ENCODE peak calls at places on chromosomes 16 and 17, in nine cellular contexts. H, G, V, F, O, T, I, J and W are unnamed samples.

GRCh38 chr16:81035975-81036750 is 521 bp downstream of the ATMIN start:
- DNase-seq in H (peak), G (peak), V (peak), F (no peak), O (no peak), T (peak), I (no peak), J (peak), W (no peak)

GRCh38 chr16:82653550-82654511 is 27.1 kb downstream of the CDH13 start:
- DNase-seq in H (peak), G (peak), V (no peak), F (peak), O (no peak), T (peak), I (peak), J (no peak), W (peak)

GRCh38 chr16:82031116-82032084 is 3.7 kb upstream of the HSD17B2 start:
- DNase-seq in H (peak), G (peak), V (peak), F (no peak), O (no peak), T (peak), I (peak), J (peak), W (peak)

GRCh38 chr17:79600071-79600470 is 10.8 kb downstream of the RBFOX3 start:
- DNase-seq in H (no peak), G (no peak), V (no peak), F (no peak), O (no peak), T (no peak), I (no peak), J (no peak), W (no peak)

GRCh38 chr17:58318627-58319180 is 9.9 kb downstream of the TSPOAP1 start:
- DNase-seq in H (no peak), G (no peak), V (no peak), F (peak), O (no peak), T (no peak), I (no peak), J (no peak), W (no peak)

GRCh38 chr16:85991856-85992255 is 92.9 kb downstream of the IRF8 start:
- DNase-seq in H (no peak), G (no peak), V (no peak), F (no peak), O (no peak), T (no peak), I (no peak), J (no peak), W (no peak)

GRCh38 chr16:79042141-79042540 is 558.4 kb downstream of the MAF start:
- DNase-seq in H (no peak), G (no peak), V (no peak), F (no peak), O (no peak), T (no peak), I (no peak), J (no peak), W (no peak)

GRCh38 chr17:39735882-39736281 is 1.9 kb upstream of the GRB7 start:
- DNase-seq in H (no peak), G (no peak), V (no peak), F (no peak), O (no peak), T (peak), I (no peak), J (no peak), W (no peak)

GRCh38 chr17:7261377-7262191 is 694 bp downstream of the CLDN7 start:
- DNase-seq in H (no peak), G (no peak), V (no peak), F (no peak), O (no peak), T (no peak), I (no peak), J (peak), W (no peak)

GRCh38 chr16:3654249-3654991 is at the start of gene DNASE1:
- DNase-seq in H (peak), G (peak), V (peak), F (peak), O (no peak), T (peak), I (peak), J (peak), W (no peak)

GRCh38 chr16:1119129-1119528 is 23.1 kb upstream of the C1QTNF8 start:
- DNase-seq in H (no peak), G (no peak), V (no peak), F (no peak), O (no peak), T (no peak), I (no peak), J (no peak), W (no peak)

GRCh38 chr16:68355447-68356248 is 44.8 kb downstream of the PRMT7 start:
- DNase-seq in H (no peak), G (no peak), V (no peak), F (no peak), O (no peak), T (no peak), I (no peak), J (peak), W (no peak)

GRCh38 chr17:57557793-57558681 is 187.1 kb downstream of the CCDC182 start:
- DNase-seq in H (peak), G (peak), V (no peak), F (no peak), O (no peak), T (peak), I (peak), J (no peak), W (no peak)

GRCh38 chr16:81900014-81900413 is 111.3 kb downstream of the SDR42E1 start:
- DNase-seq in H (no peak), G (no peak), V (no peak), F (no peak), O (no peak), T (no peak), I (no peak), J (no peak), W (no peak)

GRCh38 chr17:45813051-45813731 is 29.1 kb downstream of the CRHR1 start:
- DNase-seq in H (peak), G (no peak), V (no peak), F (no peak), O (no peak), T (no peak), I (no peak), J (peak), W (no peak)

GRCh38 chr17:78276499-78276898 is 45.1 kb downstream of the TMEM235 start:
- DNase-seq in H (no peak), G (no peak), V (no peak), F (no peak), O (no peak), T (no peak), I (no peak), J (no peak), W (no peak)

GRCh38 chr16:75385507-75386152 is 47.7 kb downstream of the CFDP1 start:
- DNase-seq in H (peak), G (peak), V (peak), F (no peak), O (no peak), T (peak), I (peak), J (peak), W (peak)

GRCh38 chr16:4517812-4518211 is 20.8 kb downstream of the CDIP1 start:
- DNase-seq in H (peak), G (no peak), V (no peak), F (no peak), O (no peak), T (peak), I (no peak), J (peak), W (no peak)

GRCh38 chr17:29572691-29573557 is 4.4 kb downstream of the TP53I13 start:
- DNase-seq in H (peak), G (no peak), V (peak), F (peak), O (no peak), T (no peak), I (no peak), J (peak), W (no peak)

GRCh38 chr16:24652209-24652712 is 77.2 kb upstream of the TNRC6A start:
- DNase-seq in H (no peak), G (no peak), V (no peak), F (no peak), O (no peak), T (no peak), I (no peak), J (peak), W (no peak)

GRCh38 chr17:77146882-77147281 is 6.1 kb downstream of the SEC14L1 start:
- DNase-seq in H (no peak), G (no peak), V (peak), F (no peak), O (no peak), T (no peak), I (no peak), J (no peak), W (no peak)

GRCh38 chr17:28675980-28676379 is 14.0 kb downstream of the SUPT6H start:
- DNase-seq in H (no peak), G (peak), V (no peak), F (no peak), O (no peak), T (peak), I (no peak), J (no peak), W (no peak)

GRCh38 chr16:3690991-3691720 is 26.2 kb downstream of the TRAP1 start:
- DNase-seq in H (no peak), G (no peak), V (no peak), F (peak), O (no peak), T (no peak), I (no peak), J (no peak), W (no peak)

GRCh38 chr16:3467182-3467581 is 23.7 kb downstream of the NAA60 start:
- DNase-seq in H (no peak), G (no peak), V (no peak), F (no peak), O (no peak), T (no peak), I (no peak), J (no peak), W (no peak)

GRCh38 chr16:67884684-67885083 is at the start of gene NRN1L:
- DNase-seq in H (peak), G (peak), V (peak), F (peak), O (peak), T (peak), I (peak), J (peak), W (peak)

GRCh38 chr16:23504076-23504452 is 6.2 kb downstream of the GGA2 start:
- DNase-seq in H (peak), G (peak), V (no peak), F (peak), O (peak), T (peak), I (peak), J (no peak), W (no peak)

GRCh38 chr16:85162478-85163277 is 50.4 kb upstream of the CIBAR2 start:
- DNase-seq in H (peak), G (no peak), V (peak), F (peak), O (peak), T (no peak), I (peak), J (peak), W (peak)

GRCh38 chr17:4206945-4207344 is 56.8 kb downstream of the ANKFY1 start:
- DNase-seq in H (no peak), G (no peak), V (no peak), F (no peak), O (no peak), T (no peak), I (peak), J (no peak), W (no peak)

GRCh38 chr17:39001703-39002637 is 34.8 kb upstream of the FBXO47 start:
- DNase-seq in H (peak), G (peak), V (peak), F (peak), O (peak), T (peak), I (peak), J (no peak), W (no peak)

GRCh38 chr16:73921295-73921694 is 375.3 kb upstream of the PSMD7 start:
- DNase-seq in H (no peak), G (no peak), V (no peak), F (no peak), O (no peak), T (no peak), I (no peak), J (no peak), W (no peak)

GRCh38 chr16:88010971-88011483 is 59.8 kb downstream of the BANP start:
- DNase-seq in H (no peak), G (no peak), V (no peak), F (no peak), O (no peak), T (no peak), I (no peak), J (no peak), W (no peak)

GRCh38 chr17:61635913-61636432 is 45.0 kb upstream of the NACA2 start:
- DNase-seq in H (peak), G (peak), V (peak), F (no peak), O (no peak), T (peak), I (peak), J (peak), W (peak)

GRCh38 chr16:88504489-88505404 is 51.7 kb downstream of the ZFPM1 start:
- DNase-seq in H (no peak), G (no peak), V (no peak), F (no peak), O (no peak), T (no peak), I (no peak), J (no peak), W (no peak)

GRCh38 chr17:70076831-70077230 is 1.8 kb downstream of the KCNJ16 start:
- DNase-seq in H (no peak), G (no peak), V (no peak), F (no peak), O (no peak), T (no peak), I (no peak), J (no peak), W (no peak)

GRCh38 chr17:17725853-17726720 is 44.8 kb downstream of the RAI1 start:
- DNase-seq in H (no peak), G (no peak), V (no peak), F (no peak), O (no peak), T (no peak), I (no peak), J (peak), W (no peak)

GRCh38 chr17:62626719-62627218 is 701 bp upstream of the MRC2 start:
- DNase-seq in H (peak), G (peak), V (no peak), F (peak), O (peak), T (peak), I (peak), J (peak), W (peak)

GRCh38 chr16:54921229-54921824 is 9.3 kb upstream of the IRX5 start:
- DNase-seq in H (peak), G (peak), V (no peak), F (no peak), O (no peak), T (no peak), I (no peak), J (no peak), W (no peak)

GRCh38 chr16:64309398-64310110 is 812.3 kb downstream of the CDH11 start:
- DNase-seq in H (no peak), G (no peak), V (no peak), F (no peak), O (no peak), T (no peak), I (no peak), J (no peak), W (no peak)

DNA sequence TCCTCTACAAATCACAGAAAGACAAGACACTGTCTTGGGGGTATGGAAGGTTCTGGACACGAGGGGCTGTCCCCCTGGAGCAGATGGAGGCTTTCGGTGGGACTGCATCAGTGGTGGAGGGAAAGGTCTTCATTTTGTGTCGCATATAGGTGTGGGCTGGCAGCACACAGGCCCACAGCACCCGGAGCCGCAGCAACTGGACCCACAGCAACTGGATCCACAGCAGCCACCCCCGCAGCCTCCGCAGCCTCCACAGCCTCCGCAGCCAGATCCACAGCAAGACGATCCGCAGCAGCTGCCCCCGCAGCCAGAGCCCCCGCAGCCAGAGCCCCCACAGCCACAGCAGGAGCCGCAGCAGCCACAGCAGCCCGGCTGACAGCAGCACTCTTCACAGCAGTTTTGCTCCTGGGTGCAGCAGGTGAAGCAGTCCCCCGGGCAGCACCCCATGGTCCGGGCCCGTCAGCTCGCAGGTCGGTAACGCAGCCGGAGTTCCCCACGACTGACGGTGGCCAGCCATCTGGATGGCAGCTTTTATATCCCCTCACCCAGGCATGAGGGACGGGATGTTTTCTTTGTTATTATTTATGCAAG is at the start of gene KRTAP17-1:
- DNase-seq in H (no peak), G (no peak), V (no peak), F (no peak), O (no peak), T (no peak), I (no peak), J (no peak), W (no peak)
- H3K4me3 ChIP-seq in H (no peak), G (no peak), V (no peak), F (no peak), O (no peak), T (no peak), I (no peak), J (no peak), W (no peak)

DNA sequence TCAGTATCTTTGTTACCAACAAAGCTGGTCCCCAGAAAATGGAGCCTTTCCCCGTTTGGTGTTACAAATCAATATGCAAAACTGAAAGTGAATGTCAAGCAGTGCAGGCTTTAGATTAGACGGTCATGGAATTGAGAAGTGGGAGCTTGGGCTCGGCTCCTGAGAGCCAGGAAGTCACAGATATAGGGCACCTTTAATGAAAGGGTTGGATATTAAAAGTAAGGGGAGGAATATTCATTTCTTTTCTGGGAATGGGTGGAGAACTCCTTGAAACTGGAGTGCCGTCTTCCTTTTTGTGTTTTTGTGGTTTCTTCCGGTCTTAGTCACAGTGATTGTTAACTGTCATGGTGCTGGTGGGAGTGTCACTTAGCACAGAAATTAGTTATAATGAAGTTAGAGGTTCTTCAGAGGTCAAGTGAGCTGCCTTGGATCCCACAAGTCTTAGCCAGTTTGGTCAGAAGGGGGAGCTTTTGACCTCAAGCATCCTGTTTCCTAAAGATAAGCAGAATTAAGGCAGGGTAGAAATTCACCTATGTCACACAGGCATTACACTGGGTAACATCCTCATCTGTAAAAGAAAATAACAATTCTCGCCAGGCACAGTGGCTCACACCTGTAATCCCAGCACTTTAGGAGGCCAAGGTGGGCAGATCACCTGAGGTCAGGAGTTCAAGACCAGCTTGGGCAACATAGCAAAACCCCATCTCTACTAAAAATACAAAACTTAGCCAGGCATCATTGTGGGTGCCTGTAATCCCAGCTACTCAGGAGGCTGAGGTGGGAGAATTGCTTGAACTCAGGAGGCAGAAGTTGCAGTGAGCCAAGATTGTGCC is 9.6 kb upstream of the EIF1 start:
- DNase-seq in H (peak), G (peak), V (peak), F (no peak), O (no peak), T (peak), I (peak), J (no peak), W (no peak)
- TF ChIP-seq CTCF in H (no peak), G (peak), V (no peak), F (no peak), O (peak), T (peak), I (no peak), J (no peak), W (no peak)

GRCh38 chr16:30184430-30185140 is 1.2 kb downstream of the CORO1A start:
- DNase-seq in H (no peak), G (peak), V (no peak), F (peak), O (no peak), T (no peak), I (no peak), J (peak), W (no peak)

GRCh38 chr16:30183236-30183960 is at the start of gene CORO1A:
- DNase-seq in H (peak), G (peak), V (peak), F (peak), O (peak), T (peak), I (peak), J (peak), W (peak)

GRCh38 chr16:30185683-30186421 is 2.5 kb downstream of the CORO1A start:
- DNase-seq in H (no peak), G (no peak), V (peak), F (peak), O (no peak), T (no peak), I (no peak), J (peak), W (no peak)

GRCh38 chr16:30185141-30185682 is 1.8 kb downstream of the CORO1A start:
- DNase-seq in H (no peak), G (no peak), V (no peak), F (peak), O (no peak), T (no peak), I (no peak), J (peak), W (no peak)

GRCh38 chr16:30183961-30184429 is 593 bp downstream of the CORO1A start:
- DNase-seq in H (no peak), G (no peak), V (no peak), F (peak), O (no peak), T (no peak), I (no peak), J (peak), W (no peak)
- H3K27ac ChIP-seq in H (no peak), G (no peak), V (peak), F (no peak), O (peak), T (no peak), I (no peak), J (no peak), W (no peak)

GRCh38 chr17:82590881-82591539 is 57.2 kb downstream of the WDR45B start:
- DNase-seq in H (no peak), G (no peak), V (no peak), F (no peak), O (no peak), T (no peak), I (no peak), J (no peak), W (no peak)

GRCh38 chr17:82593590-82594087 is 54.6 kb downstream of the WDR45B start:
- DNase-seq in H (peak), G (no peak), V (peak), F (no peak), O (no peak), T (no peak), I (no peak), J (peak), W (no peak)

GRCh38 chr17:82592289-82592683 is 56.0 kb downstream of the WDR45B start:
- DNase-seq in H (no peak), G (no peak), V (no peak), F (peak), O (no peak), T (no peak), I (no peak), J (peak), W (no peak)

GRCh38 chr17:82594571-82594970 is 53.7 kb downstream of the WDR45B start:
- DNase-seq in H (no peak), G (no peak), V (no peak), F (no peak), O (no peak), T (no peak), I (no peak), J (peak), W (no peak)

GRCh38 chr17:82592751-82593589 is 55.3 kb downstream of the WDR45B start:
- DNase-seq in H (peak), G (peak), V (peak), F (peak), O (peak), T (peak), I (peak), J (peak), W (peak)
- H3K4me3 ChIP-seq in H (no peak), G (peak), V (peak), F (peak), O (peak), T (peak), I (peak), J (peak), W (peak)

GRCh38 chr16:53024045-53024444 is 28.7 kb downstream of the CHD9NB start:
- DNase-seq in H (no peak), G (no peak), V (no peak), F (no peak), O (no peak), T (no peak), I (no peak), J (no peak), W (no peak)

GRCh38 chr16:53018834-53019416 is 33.8 kb downstream of the CHD9NB start:
- DNase-seq in H (no peak), G (no peak), V (no peak), F (no peak), O (no peak), T (no peak), I (no peak), J (no peak), W (no peak)

GRCh38 chr16:53022374-53022773 is 30.3 kb downstream of the CHD9NB start:
- DNase-seq in H (peak), G (peak), V (peak), F (no peak), O (no peak), T (peak), I (peak), J (peak), W (peak)
- TF ChIP-seq CTCF in H (peak), G (peak), V (peak), F (peak), O (peak), T (peak), I (peak), J (peak), W (peak)